ENCODE peak calls at places on chromosomes 4 and X, in seven cellular contexts. M is testis, R is A549, W is NB4, A is adrenal gland, U is uterus, S is sigmoid colon. T is an unnamed sample.

GRCh38 chr4:10619220-10619619 is 65.3 kb downstream of the CLNK start:
- DNase-seq in M (no peak), R (no peak), W (no peak), A (no peak), U (no peak), S (no peak), T (no peak)

GRCh38 chrX:130771230-130771629 is 131.8 kb downstream of the ENOX2 start:
- DNase-seq in M (no peak), R (no peak), W (no peak), A (no peak), U (no peak), S (no peak), T (no peak)

GRCh38 chrX:132023896-132024386 is 839 bp downstream of the STK26 start:
- DNase-seq in M (peak), R (peak), W (peak), A (no peak), U (peak), S (no peak), T (no peak)

GRCh38 chr4:172983014-172983413 is 185.6 kb upstream of the GALNT7 start:
- DNase-seq in M (no peak), R (no peak), W (no peak), A (no peak), U (no peak), S (no peak), T (no peak)

GRCh38 chr4:128658214-128658621 is 151.3 kb upstream of the JADE1 start:
- DNase-seq in M (no peak), R (no peak), W (no peak), A (no peak), U (no peak), S (no peak), T (no peak)

GRCh38 chr4:158190736-158191135 is 17.9 kb upstream of the GASK1B start:
- DNase-seq in M (no peak), R (no peak), W (no peak), A (no peak), U (no peak), S (no peak), T (no peak)

GRCh38 chr4:98945297-98945850 is 16.4 kb upstream of the EIF4E start:
- DNase-seq in M (no peak), R (no peak), W (no peak), A (no peak), U (no peak), S (no peak), T (no peak)

GRCh38 chrX:41025926-41026325 is 59.3 kb upstream of the USP9X start:
- DNase-seq in M (peak), R (no peak), W (no peak), A (no peak), U (no peak), S (no peak), T (no peak)

GRCh38 chrX:47623540-47624027 is 3.9 kb upstream of the SYN1 start:
- DNase-seq in M (peak), R (peak), W (peak), A (peak), U (no peak), S (no peak), T (no peak)

GRCh38 chrX:128458888-128459287 is 406.7 kb upstream of the ACTRT1 start:
- DNase-seq in M (no peak), R (no peak), W (no peak), A (no peak), U (no peak), S (no peak), T (no peak)

GRCh38 chr4:165756831-165757230 is 116.2 kb upstream of the TLL1 start:
- DNase-seq in M (no peak), R (no peak), W (no peak), A (no peak), U (no peak), S (no peak), T (no peak)

GRCh38 chr4:1204286-1204827 is 32.0 kb upstream of the SPON2 start:
- DNase-seq in M (peak), R (no peak), W (peak), A (no peak), U (no peak), S (no peak), T (no peak)

GRCh38 chr4:134935320-134935719 is 733.7 kb upstream of the PABPC4L start:
- DNase-seq in M (peak), R (peak), W (peak), A (no peak), U (no peak), S (no peak), T (no peak)

GRCh38 chrX:13659057-13659456 is 6.1 kb downstream of the TCEANC start:
- DNase-seq in M (no peak), R (peak), W (peak), A (no peak), U (no peak), S (no peak), T (no peak)

GRCh38 chr4:108336076-108336475 is 167.3 kb upstream of the LEF1 start:
- DNase-seq in M (no peak), R (no peak), W (no peak), A (no peak), U (no peak), S (no peak), T (no peak)

GRCh38 chr4:128247906-128248305 is 39.7 kb downstream of the PGRMC2 start:
- DNase-seq in M (no peak), R (no peak), W (no peak), A (no peak), U (no peak), S (no peak), T (no peak)

GRCh38 chrX:23435108-23435507 is 100.5 kb downstream of the PTCHD1 start:
- DNase-seq in M (no peak), R (no peak), W (no peak), A (no peak), U (no peak), S (no peak), T (no peak)

GRCh38 chrX:53445977-53446376 is 11.8 kb upstream of the HSD17B10 start:
- DNase-seq in M (peak), R (peak), W (peak), A (peak), U (no peak), S (no peak), T (no peak)

GRCh38 chr4:14783011-14783877 is 219.0 kb upstream of the CPEB2 start:
- DNase-seq in M (no peak), R (no peak), W (no peak), A (no peak), U (no peak), S (no peak), T (no peak)

GRCh38 chrX:87517571-87518141 is at the start of gene KLHL4:
- DNase-seq in M (peak), R (no peak), W (peak), A (peak), U (peak), S (no peak), T (no peak)

GRCh38 chr4:137370699-137371098 is 161.6 kb downstream of the PCDH18 start:
- DNase-seq in M (no peak), R (no peak), W (no peak), A (no peak), U (no peak), S (no peak), T (no peak)

GRCh38 chrX:40581333-40581910 is 652 bp downstream of the ATP6AP2 start:
- DNase-seq in M (no peak), R (peak), W (peak), A (no peak), U (no peak), S (no peak), T (no peak)

GRCh38 chr4:55592014-55592413 is at the start of gene PDCL2:
- DNase-seq in M (peak), R (no peak), W (no peak), A (no peak), U (no peak), S (no peak), T (no peak)

GRCh38 chr4:147725673-147726072 is 6.2 kb upstream of the ARHGAP10 start:
- DNase-seq in M (no peak), R (no peak), W (no peak), A (no peak), U (no peak), S (no peak), T (no peak)

GRCh38 chr4:73193659-73194058 is 64.9 kb downstream of the ANKRD17 start:
- DNase-seq in M (no peak), R (no peak), W (no peak), A (no peak), U (no peak), S (no peak), T (no peak)

GRCh38 chrX:100829730-100830129 is 9.5 kb downstream of the CSTF2 start:
- DNase-seq in M (no peak), R (no peak), W (peak), A (no peak), U (no peak), S (no peak), T (no peak)

GRCh38 chr4:54440394-54441223 is 211.5 kb downstream of the PDGFRA start:
- DNase-seq in M (no peak), R (peak), W (peak), A (no peak), U (no peak), S (no peak), T (no peak)

DNA sequence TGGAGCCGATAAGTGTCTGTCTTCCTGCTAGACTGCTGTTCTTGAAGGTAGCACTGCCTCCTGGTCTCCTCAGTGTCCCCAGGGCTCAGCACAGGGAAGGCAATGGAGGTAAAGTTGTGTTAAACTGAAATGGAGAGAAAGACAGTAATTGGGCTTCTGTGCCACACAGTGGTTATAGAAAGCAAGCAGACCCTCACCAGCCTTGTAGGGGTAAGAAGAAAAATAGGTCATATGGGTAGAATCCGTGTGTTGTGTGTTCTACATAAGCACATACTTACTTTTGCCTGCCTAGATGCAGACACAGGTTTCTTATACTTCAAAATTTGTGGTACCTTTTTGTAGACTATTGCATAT is 49.7 kb downstream of the RHOH start:
- DNase-seq in M (no peak), R (no peak), W (no peak), A (no peak), U (no peak), S (no peak), T (no peak)
- TF ChIP-seq POLR2A in M (no peak), R (no peak), W (no peak), A (no peak), U (no peak), S (no peak), T (no peak)

GRCh38 chr4:76781698-76782595 is 116.0 kb downstream of the SOWAHB start:
- DNase-seq in M (no peak), R (no peak), W (peak), A (no peak), U (no peak), S (no peak), T (no peak)
- TF ChIP-seq POLR2A in M (no peak), R (no peak), W (no peak), A (no peak), U (no peak), S (no peak), T (no peak)

DNA sequence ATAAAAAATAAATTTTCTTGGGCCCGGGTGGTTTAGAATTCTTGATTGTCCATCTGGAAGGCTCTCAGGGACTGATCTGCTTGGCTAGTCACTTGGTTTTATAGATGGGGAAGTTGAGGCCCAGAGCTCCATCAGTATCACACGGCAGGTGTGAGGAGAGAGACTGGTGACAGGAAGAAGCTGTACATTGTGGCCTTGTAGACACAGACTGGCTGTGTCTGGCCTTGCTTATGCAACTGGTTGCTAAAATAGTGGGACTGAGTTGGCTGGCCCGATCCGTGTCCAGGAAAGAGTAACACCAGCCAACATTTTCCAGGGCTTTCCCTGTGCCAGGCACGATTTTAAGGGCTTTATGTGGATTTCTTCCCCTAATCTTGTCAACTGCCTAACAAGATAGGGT is 2.8 kb downstream of the TBC1D14 start:
- DNase-seq in M (no peak), R (no peak), W (peak), A (no peak), U (no peak), S (peak), T (no peak)
- TF ChIP-seq POLR2A in M (no peak), R (no peak), W (no peak), A (no peak), U (no peak), S (no peak), T (no peak)

GRCh38 chr4:69831646-69832325 is 28.2 kb downstream of the SULT1E1 start:
- DNase-seq in M (no peak), R (no peak), W (peak), A (no peak), U (no peak), S (no peak), T (no peak)
- TF ChIP-seq POLR2A in M (no peak), R (no peak), W (no peak), A (no peak), U (no peak), S (no peak), T (no peak)

DNA sequence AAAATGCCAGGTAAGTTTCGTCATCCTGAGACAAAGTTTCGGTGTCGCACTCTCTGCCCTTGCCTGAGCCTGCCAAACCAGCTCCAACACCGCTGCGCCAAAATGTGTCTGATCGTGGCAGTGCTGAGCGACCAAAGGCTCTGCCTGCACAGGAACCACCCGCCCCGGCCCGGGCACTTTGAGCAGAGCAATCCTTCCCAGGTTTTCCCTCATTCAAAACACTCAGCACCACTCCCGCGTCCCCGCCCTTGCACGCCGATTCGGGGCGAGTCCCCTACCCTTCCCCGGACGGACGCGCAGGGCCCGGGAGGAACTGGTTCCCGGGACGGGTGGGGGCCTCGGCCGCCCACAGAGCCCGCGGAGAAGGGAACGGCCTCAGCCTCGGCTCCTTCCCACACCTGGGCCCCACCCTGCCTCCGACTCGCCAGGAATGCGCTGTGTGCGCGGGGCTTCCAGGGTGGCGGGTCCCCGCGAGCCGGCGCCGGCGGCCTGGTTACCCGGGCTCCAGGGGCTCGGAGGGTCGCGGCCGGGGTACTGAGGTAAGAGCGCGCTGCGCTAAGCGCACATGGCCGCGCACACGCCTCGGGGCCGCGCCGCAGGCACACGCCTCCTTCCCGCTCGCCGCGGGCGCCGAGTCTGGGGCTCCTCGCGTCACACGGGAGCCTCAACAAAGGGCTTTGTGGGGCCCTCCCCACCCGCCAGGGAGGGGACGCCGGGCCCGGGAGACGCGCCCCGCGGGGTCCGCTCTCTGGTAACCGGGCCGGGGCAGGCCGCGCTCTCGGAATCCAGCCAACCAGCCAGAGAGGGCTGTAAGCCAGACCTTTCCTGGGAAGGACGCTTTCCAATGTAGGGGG is at the start of gene C4orf36:
- DNase-seq in M (peak), R (peak), W (peak), A (peak), U (peak), S (peak), T (no peak)
- TF ChIP-seq POLR2A in M (no peak), R (peak), W (no peak), A (no peak), U (peak), S (no peak), T (no peak)